ENCODE peak calls at places on chromosomes 7 and 10, in six cellular contexts. E is T-cell; B is stimulated activated CD4-positive, alpha-beta T cell treated with anti-CD3 and anti-CD28 coated beads, Interleukin-2, amount 100 ng/mL, for 48 hours; H is central memory CD4-positive, alpha-beta T cell; L is NCI-H1092 treated with DMSO at 0.1 percent for 48 hours; N is brain pericyte. G is an unnamed sample.

GRCh38 chr10:3926268-3926667 is 141.3 kb upstream of the KLF6 start:
- DNase-seq in B (no peak), N (no peak), L (no peak), E (no peak), H (no peak), G (no peak)

GRCh38 chr7:119270045-119270464 is 1002.9 kb upstream of the KCND2 start:
- DNase-seq in B (no peak), N (peak; percentile 6), H (no peak), L (peak; percentile 75), E (no peak), G (peak; percentile 57)

GRCh38 chr7:17661982-17662585 is 278.2 kb downstream of the SNX13 start:
- DNase-seq in B (no peak), L (no peak), N (no peak), E (no peak), H (no peak), G (no peak)

GRCh38 chr10:59336632-59337031 is 25.7 kb downstream of the FAM13C start:
- DNase-seq in N (no peak), H (no peak), E (no peak), L (no peak), B (no peak), G (no peak)

GRCh38 chr10:132248455-132249231 is 59.1 kb downstream of the STK32C start:
- DNase-seq in H (peak; percentile 58), B (peak; percentile 23), E (peak; percentile 6), L (peak; percentile 16), N (no peak), G (peak; percentile 84)

GRCh38 chr10:94088926-94089381 is 95.2 kb downstream of the PLCE1 start:
- DNase-seq in H (no peak), L (no peak), B (no peak), N (peak; percentile 32), E (no peak), G (no peak)

GRCh38 chr10:50619171-50619570 is 4.6 kb downstream of the SGMS1 start:
- DNase-seq in E (no peak), B (no peak), H (no peak), L (no peak), N (no peak), G (no peak)

GRCh38 chr10:30182191-30183075 is 123.0 kb upstream of the JCAD start:
- DNase-seq in B (no peak), H (no peak), L (no peak), E (no peak), N (no peak), G (no peak)

GRCh38 chr10:104488046-104488832 is 134.6 kb downstream of the CFAP58 start:
- DNase-seq in B (no peak), L (no peak), H (no peak), N (no peak), E (no peak), G (no peak)

GRCh38 chr10:116271593-116272496 is 1.2 kb downstream of the GFRA1 start:
- DNase-seq in N (no peak), E (no peak), B (no peak), H (no peak), L (no peak), G (peak; percentile 67)